ENCODE peak calls at places on chromosomes 1 and 21, in six cellular contexts. B, S, K, P, M and C are unnamed samples. For H3K4me1, the result is how much of the 10 kb centered on the place peaks cover.

GRCh38 chr1:157377216-157377821 is 175.0 kb downstream of the FCRL5 start:
- DNase-seq in B (peak), S (peak), K (peak), P (no peak), M (peak), C (peak)

GRCh38 chr1:209542585-209542984 is 40.9 kb upstream of the CAMK1G start:
- DNase-seq in B (no peak), S (no peak), K (no peak), P (no peak), M (peak), C (no peak)

GRCh38 chr1:86938450-86938849 is 24.0 kb downstream of the HS2ST1 start:
- DNase-seq in B (no peak), S (no peak), K (no peak), P (no peak), M (no peak), C (no peak)

GRCh38 chr1:182391028-182391361 is 595 bp downstream of the GLUL start:
- DNase-seq in B (no peak), S (no peak), K (no peak), P (no peak), M (no peak), C (no peak)

GRCh38 chr21:35145626-35146236 is 96.6 kb upstream of the RUNX1 start:
- DNase-seq in B (no peak), S (no peak), K (no peak), P (no peak), M (no peak), C (no peak)

GRCh38 chr1:225694151-225694603 is 41.3 kb upstream of the ENAH start:
- DNase-seq in B (no peak), S (no peak), K (peak), P (no peak), M (no peak), C (peak)

GRCh38 chr1:229947968-229948367 is 119.1 kb upstream of the GALNT2 start:
- DNase-seq in B (no peak), S (no peak), K (no peak), P (no peak), M (no peak), C (no peak)

GRCh38 chr1:54557956-54558355 is 9.9 kb downstream of the ACOT11 start:
- DNase-seq in B (no peak), S (no peak), K (no peak), P (no peak), M (no peak), C (peak)

DNA sequence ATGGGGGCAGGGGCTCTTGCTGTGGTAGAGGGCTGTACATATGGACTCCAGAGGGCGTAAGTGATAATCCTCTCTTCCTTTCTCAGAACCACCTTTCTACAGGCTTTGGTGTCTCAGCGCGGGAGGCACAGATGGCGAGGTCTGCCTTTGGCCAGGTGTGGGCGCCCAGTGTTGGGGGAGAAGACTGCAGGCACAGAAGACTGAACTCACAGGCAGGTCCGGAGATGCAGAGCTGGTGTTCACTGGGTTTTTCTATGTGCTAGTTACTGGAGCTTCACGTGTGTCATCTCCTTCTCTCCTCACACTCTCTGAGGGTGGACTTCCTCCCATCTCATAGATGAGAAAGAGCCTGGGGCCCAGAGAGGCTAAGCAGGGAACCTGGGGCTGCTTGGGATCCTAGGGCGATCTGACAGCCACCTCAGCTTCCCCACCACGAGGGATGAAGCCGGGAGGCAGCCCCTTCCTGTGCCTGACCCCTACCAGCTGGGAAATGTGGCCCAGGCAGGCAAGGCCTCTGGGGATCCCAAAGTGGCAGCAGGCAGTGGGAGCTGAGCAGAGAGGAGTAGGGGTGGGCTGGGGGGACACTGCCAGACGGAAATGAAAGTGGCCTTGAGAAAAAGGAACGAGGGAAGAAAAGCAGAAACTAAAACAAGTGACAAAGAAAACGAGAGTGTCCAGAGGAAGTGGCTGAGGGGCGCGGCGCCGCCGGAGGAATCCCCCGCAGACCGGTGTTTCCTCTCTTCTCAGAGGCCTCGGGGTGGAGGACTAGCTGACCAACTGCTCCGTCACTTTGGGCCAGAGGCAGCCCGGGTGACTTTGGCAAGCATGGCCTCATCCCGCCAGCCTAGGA is 191.6 kb downstream of the HIVEP3 start:
- DNase-seq in B (no peak), S (no peak), K (peak), P (peak), M (no peak), C (peak)
- H3K4me1 ChIP-seq in B (under half), S (under half), K (under half), P (half or more), M (under half), C (under half)

GRCh38 chr1:32303358-32303757 is 11.5 kb downstream of the HDAC1 start:
- DNase-seq in B (no peak), S (no peak), K (no peak), P (no peak), M (no peak), C (no peak)

GRCh38 chr1:32303997-32304622 is 12.2 kb downstream of the HDAC1 start:
- DNase-seq in B (no peak), S (no peak), K (no peak), P (no peak), M (no peak), C (no peak)

GRCh38 chr1:32305310-32305709 is 13.4 kb downstream of the HDAC1 start:
- DNase-seq in B (no peak), S (no peak), K (no peak), P (no peak), M (no peak), C (no peak)

DNA sequence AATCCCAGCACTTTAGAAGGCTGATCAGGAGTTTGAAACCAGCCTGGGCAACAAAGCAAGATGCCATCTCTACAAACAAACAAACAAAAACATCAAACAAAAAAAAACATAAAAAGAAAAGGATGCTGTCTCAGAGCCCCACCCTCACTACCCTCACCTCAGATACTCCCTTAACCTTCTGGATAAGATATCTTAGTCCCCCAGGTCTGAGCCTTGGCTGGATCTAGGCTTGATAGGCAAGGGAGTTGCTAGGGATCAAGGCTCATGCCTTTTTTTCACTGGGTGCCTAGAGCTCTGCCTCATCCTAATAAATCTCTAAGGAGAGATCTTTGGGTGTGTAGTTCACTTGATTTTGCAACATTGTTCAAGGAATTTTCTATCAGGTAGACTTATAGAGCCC is 7.4 kb downstream of the HDAC1 start:
- DNase-seq in B (no peak), S (no peak), K (no peak), P (no peak), M (no peak), C (no peak)
- TF ChIP-seq MAX in B (no peak), S (no peak), K (no peak), P (no peak), M (no peak), C (no peak)

DNA sequence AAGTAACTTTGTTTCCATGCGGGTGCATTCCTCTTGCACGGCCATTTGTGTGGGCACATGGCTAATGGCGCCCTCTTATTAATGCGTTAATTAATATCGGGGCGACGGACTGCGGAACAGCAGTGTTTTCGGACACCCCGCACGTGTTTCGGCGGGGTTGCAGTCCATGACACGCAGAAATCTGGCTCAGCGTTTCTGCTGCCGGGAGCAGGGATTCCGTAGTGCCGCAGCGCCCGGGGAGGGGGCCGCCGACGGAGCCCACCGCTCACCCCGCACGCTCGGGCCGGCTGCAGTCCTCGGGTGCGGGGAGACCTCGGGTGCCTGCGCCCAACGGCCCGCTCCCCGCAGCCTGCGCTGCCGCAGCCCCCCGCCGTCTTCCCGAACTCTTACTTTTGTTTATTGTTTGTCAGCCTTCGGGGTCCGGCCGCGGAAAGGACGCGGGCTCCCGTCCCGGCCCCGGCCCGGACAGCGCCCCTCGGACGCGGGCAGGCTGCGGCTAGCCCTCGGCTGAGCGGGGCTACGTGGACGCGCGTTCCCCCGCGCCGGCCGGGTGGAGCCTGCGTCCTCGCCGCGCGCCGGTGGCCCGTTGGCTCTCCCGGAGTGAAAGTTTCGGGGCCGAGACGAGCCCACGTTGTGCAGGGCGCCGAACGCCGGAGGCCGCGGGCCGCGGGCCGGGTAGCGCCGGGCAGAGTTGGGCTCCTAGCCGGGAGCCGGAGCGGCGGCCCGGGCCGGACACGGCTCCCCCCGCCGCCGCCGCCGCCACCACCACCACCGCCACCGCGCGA is 845 bp downstream of the NFIA start:
- DNase-seq in B (peak), S (peak), K (no peak), P (no peak), M (no peak), C (peak)
- TF ChIP-seq EZH2 in B (no peak), S (peak), K (no peak), P (peak), M (no peak), C (no peak)

GRCh38 chr1:206912445-206913095 is 9.2 kb downstream of the FCMR start:
- DNase-seq in B (peak), S (peak), K (peak), P (no peak), M (peak), C (peak)
- H3K4me1 ChIP-seq in B (under half), S (under half), K (under half), P (under half), M (under half), C (under half)

GRCh38 chr1:74467786-74468377 is 44.5 kb downstream of the LRRC53 start:
- DNase-seq in B (no peak), S (no peak), K (no peak), P (no peak), M (no peak), C (no peak)

GRCh38 chr1:74470936-74471335 is 41.5 kb downstream of the LRRC53 start:
- DNase-seq in B (no peak), S (no peak), K (no peak), P (no peak), M (no peak), C (no peak)

GRCh38 chr1:74470262-74470661 is 42.1 kb downstream of the LRRC53 start:
- DNase-seq in B (no peak), S (no peak), K (no peak), P (no peak), M (no peak), C (no peak)

GRCh38 chr1:74465193-74465681 is 47.2 kb downstream of the LRRC53 start:
- DNase-seq in B (no peak), S (no peak), K (no peak), P (no peak), M (no peak), C (no peak)

GRCh38 chr1:74468982-74469603 is 43.3 kb downstream of the LRRC53 start:
- DNase-seq in B (peak), S (no peak), K (peak), P (no peak), M (peak), C (peak)
- TF ChIP-seq MAX in B (no peak), S (no peak), K (no peak), P (no peak), M (no peak), C (no peak)